ENCODE peak calls at places on chromosomes 4 and X, in six cellular contexts. W, Y, L, S, R and M are unnamed samples.

GRCh38 chr4:92304636-92305035 is 870 bp downstream of the GRID2 start:
- DNase-seq in Y (no peak), R (peak), W (no peak), S (no peak), L (no peak), M (no peak)

GRCh38 chr4:148026022-148026421 is 294.1 kb downstream of the ARHGAP10 start:
- DNase-seq in R (no peak), Y (no peak), W (no peak), L (no peak), S (no peak), M (no peak)

GRCh38 chrX:68203656-68204055 is 229.6 kb downstream of the OPHN1 start:
- DNase-seq in W (no peak), S (no peak), R (no peak), Y (no peak), L (no peak), M (no peak)

GRCh38 chr4:153535735-153536494 is 69.8 kb downstream of the TMEM131L start:
- DNase-seq in Y (no peak), W (no peak), L (no peak), R (no peak), S (no peak), M (no peak)

GRCh38 chr4:125551451-125551850 is 236.7 kb downstream of the FAT4 start:
- DNase-seq in L (no peak), Y (no peak), S (no peak), R (no peak), W (no peak), M (no peak)

GRCh38 chr4:44342800-44343199 is 105.8 kb downstream of the KCTD8 start:
- DNase-seq in W (no peak), S (no peak), L (no peak), R (no peak), Y (no peak), M (no peak)

GRCh38 chr4:85925071-85925470 is 434.8 kb downstream of the MAPK10 start:
- DNase-seq in R (no peak), W (no peak), S (no peak), Y (no peak), L (no peak), M (no peak)

GRCh38 chr4:98352403-98352802 is 91.2 kb downstream of the RAP1GDS1 start:
- DNase-seq in W (no peak), L (no peak), R (no peak), Y (no peak), S (no peak), M (no peak)

GRCh38 chrX:20438871-20439526 is 172.3 kb upstream of the RPS6KA3 start:
- DNase-seq in L (no peak), S (no peak), Y (no peak), W (no peak), R (peak), M (no peak)

GRCh38 chr4:7416745-7417432 is 17.8 kb downstream of the PSAPL1 start:
- DNase-seq in S (no peak), R (peak), W (no peak), Y (no peak), L (no peak), M (no peak)

GRCh38 chr4:81422591-81422990 is 49.1 kb downstream of the RASGEF1B start:
- DNase-seq in L (no peak), S (no peak), W (no peak), R (no peak), Y (no peak), M (no peak)

GRCh38 chrX:136200466-136200865 is 50.7 kb downstream of the MAP7D3 start:
- DNase-seq in W (no peak), R (no peak), L (no peak), S (no peak), Y (no peak), M (no peak)

GRCh38 chr4:3442959-3443749 is 1.4 kb downstream of the HGFAC start:
- DNase-seq in R (peak), S (peak), Y (no peak), L (no peak), W (peak), M (no peak)

GRCh38 chr4:59222231-59222630 is 1977.9 kb upstream of the ADGRL3 start:
- DNase-seq in Y (no peak), R (no peak), W (no peak), S (no peak), L (no peak), M (no peak)

GRCh38 chr4:10063544-10064300 is 42.4 kb upstream of the SLC2A9 start:
- DNase-seq in W (no peak), R (peak), S (no peak), Y (no peak), L (peak), M (no peak)

GRCh38 chrX:10085223-10085622 is 71.6 kb upstream of the CLCN4 start:
- DNase-seq in S (no peak), L (no peak), R (no peak), W (no peak), Y (no peak), M (no peak)

GRCh38 chrX:23662187-23662586 is 5.1 kb upstream of the PRDX4 start:
- DNase-seq in S (no peak), Y (no peak), R (no peak), W (no peak), L (no peak), M (no peak)